ENCODE peak calls at places on chromosomes 4 and X, in eight cellular contexts. One of them, this sample, is unnamed.

GRCh38 chr4:98659741-98660507 is 1.5 kb upstream of the TSPAN5 start:
- DNase-seq in HT-29: peak; percentile 44
- DNase-seq in D341Med: no peak
- DNase-seq in stimulated activated CD8-positive, alpha-beta memory T cell treated with anti-CD3 and anti-CD28 coated beads, Interleukin-15, amount 100 ng/mL, for 24 hours: no peak
- DNase-seq in stimulated activated CD4-positive, alpha-beta T cell treated with anti-CD3 and anti-CD28 coated beads, TNF-alpha, amount 100 ng/mL, for 4 hours: no peak
- DNase-seq in sciatic nerve: no peak
- DNase-seq in MCF 10A: peak; percentile 69
- DNase-seq in NCI-H748 treated with DMSO at 0.1 percent for 48 hours: no peak
- DNase-seq in this sample: peak; percentile 79

GRCh38 chrX:82134378-82134777 is 932.5 kb downstream of the SH3BGRL start:
- DNase-seq in HT-29: no peak
- DNase-seq in D341Med: no peak
- DNase-seq in stimulated activated CD8-positive, alpha-beta memory T cell treated with anti-CD3 and anti-CD28 coated beads, Interleukin-15, amount 100 ng/mL, for 24 hours: no peak
- DNase-seq in stimulated activated CD4-positive, alpha-beta T cell treated with anti-CD3 and anti-CD28 coated beads, TNF-alpha, amount 100 ng/mL, for 4 hours: no peak
- DNase-seq in sciatic nerve: no peak
- DNase-seq in MCF 10A: no peak
- DNase-seq in NCI-H748 treated with DMSO at 0.1 percent for 48 hours: no peak
- DNase-seq in this sample: no peak

GRCh38 chrX:50430917-50431316 is 39.7 kb downstream of the DGKK start:
- DNase-seq in HT-29: no peak
- DNase-seq in D341Med: no peak
- DNase-seq in stimulated activated CD8-positive, alpha-beta memory T cell treated with anti-CD3 and anti-CD28 coated beads, Interleukin-15, amount 100 ng/mL, for 24 hours: no peak
- DNase-seq in stimulated activated CD4-positive, alpha-beta T cell treated with anti-CD3 and anti-CD28 coated beads, TNF-alpha, amount 100 ng/mL, for 4 hours: no peak
- DNase-seq in sciatic nerve: no peak
- DNase-seq in MCF 10A: peak; percentile 57
- DNase-seq in NCI-H748 treated with DMSO at 0.1 percent for 48 hours: no peak
- DNase-seq in this sample: no peak

GRCh38 chr4:123699823-123700822 is 303.5 kb downstream of the SPRY1 start:
- DNase-seq in HT-29: no peak
- DNase-seq in D341Med: no peak
- DNase-seq in stimulated activated CD8-positive, alpha-beta memory T cell treated with anti-CD3 and anti-CD28 coated beads, Interleukin-15, amount 100 ng/mL, for 24 hours: no peak
- DNase-seq in stimulated activated CD4-positive, alpha-beta T cell treated with anti-CD3 and anti-CD28 coated beads, TNF-alpha, amount 100 ng/mL, for 4 hours: no peak
- DNase-seq in sciatic nerve: no peak
- DNase-seq in MCF 10A: peak; percentile 33
- DNase-seq in NCI-H748 treated with DMSO at 0.1 percent for 48 hours: no peak
- DNase-seq in this sample: no peak

GRCh38 chr4:84814100-84814750 is 152.3 kb downstream of the WDFY3 start:
- DNase-seq in HT-29: peak; percentile 14
- DNase-seq in D341Med: no peak
- DNase-seq in stimulated activated CD8-positive, alpha-beta memory T cell treated with anti-CD3 and anti-CD28 coated beads, Interleukin-15, amount 100 ng/mL, for 24 hours: no peak
- DNase-seq in stimulated activated CD4-positive, alpha-beta T cell treated with anti-CD3 and anti-CD28 coated beads, TNF-alpha, amount 100 ng/mL, for 4 hours: no peak
- DNase-seq in sciatic nerve: no peak
- DNase-seq in MCF 10A: peak; percentile 89
- DNase-seq in NCI-H748 treated with DMSO at 0.1 percent for 48 hours: no peak
- DNase-seq in this sample: no peak

GRCh38 chr4:74531952-74532794 is 87.2 kb downstream of the AREG start:
- DNase-seq in HT-29: peak; percentile 89
- DNase-seq in D341Med: peak; percentile 48
- DNase-seq in stimulated activated CD8-positive, alpha-beta memory T cell treated with anti-CD3 and anti-CD28 coated beads, Interleukin-15, amount 100 ng/mL, for 24 hours: no peak
- DNase-seq in stimulated activated CD4-positive, alpha-beta T cell treated with anti-CD3 and anti-CD28 coated beads, TNF-alpha, amount 100 ng/mL, for 4 hours: no peak
- DNase-seq in sciatic nerve: no peak
- DNase-seq in MCF 10A: peak; percentile 91
- DNase-seq in NCI-H748 treated with DMSO at 0.1 percent for 48 hours: peak; percentile 1
- DNase-seq in this sample: no peak

GRCh38 chr4:48862661-48863060 is 31.8 kb downstream of the OCIAD1 start:
- DNase-seq in HT-29: no peak
- DNase-seq in D341Med: no peak
- DNase-seq in stimulated activated CD8-positive, alpha-beta memory T cell treated with anti-CD3 and anti-CD28 coated beads, Interleukin-15, amount 100 ng/mL, for 24 hours: no peak
- DNase-seq in stimulated activated CD4-positive, alpha-beta T cell treated with anti-CD3 and anti-CD28 coated beads, TNF-alpha, amount 100 ng/mL, for 4 hours: no peak
- DNase-seq in sciatic nerve: no peak
- DNase-seq in MCF 10A: no peak
- DNase-seq in NCI-H748 treated with DMSO at 0.1 percent for 48 hours: no peak
- DNase-seq in this sample: no peak

GRCh38 chrX:154401918-154402621 is 3.9 kb downstream of the RPL10 start:
- DNase-seq in HT-29: peak; percentile 65
- DNase-seq in D341Med: no peak
- DNase-seq in stimulated activated CD8-positive, alpha-beta memory T cell treated with anti-CD3 and anti-CD28 coated beads, Interleukin-15, amount 100 ng/mL, for 24 hours: no peak
- DNase-seq in stimulated activated CD4-positive, alpha-beta T cell treated with anti-CD3 and anti-CD28 coated beads, TNF-alpha, amount 100 ng/mL, for 4 hours: no peak
- DNase-seq in sciatic nerve: no peak
- DNase-seq in MCF 10A: no peak
- DNase-seq in NCI-H748 treated with DMSO at 0.1 percent for 48 hours: no peak
- DNase-seq in this sample: no peak

GRCh38 chrX:3763111-3763510 is 49.7 kb upstream of the PRKX start:
- DNase-seq in HT-29: no peak
- DNase-seq in D341Med: no peak
- DNase-seq in stimulated activated CD8-positive, alpha-beta memory T cell treated with anti-CD3 and anti-CD28 coated beads, Interleukin-15, amount 100 ng/mL, for 24 hours: no peak
- DNase-seq in stimulated activated CD4-positive, alpha-beta T cell treated with anti-CD3 and anti-CD28 coated beads, TNF-alpha, amount 100 ng/mL, for 4 hours: no peak
- DNase-seq in sciatic nerve: no peak
- DNase-seq in MCF 10A: no peak
- DNase-seq in NCI-H748 treated with DMSO at 0.1 percent for 48 hours: no peak
- DNase-seq in this sample: no peak

GRCh38 chr4:30720656-30721352 is 635 bp downstream of the PCDH7 start:
- DNase-seq in HT-29: no peak
- DNase-seq in D341Med: peak; percentile 43
- DNase-seq in stimulated activated CD8-positive, alpha-beta memory T cell treated with anti-CD3 and anti-CD28 coated beads, Interleukin-15, amount 100 ng/mL, for 24 hours: no peak
- DNase-seq in stimulated activated CD4-positive, alpha-beta T cell treated with anti-CD3 and anti-CD28 coated beads, TNF-alpha, amount 100 ng/mL, for 4 hours: no peak
- DNase-seq in sciatic nerve: no peak
- DNase-seq in MCF 10A: peak; percentile 64
- DNase-seq in NCI-H748 treated with DMSO at 0.1 percent for 48 hours: peak; percentile 43
- DNase-seq in this sample: no peak

GRCh38 chrX:13123857-13124345 is 79.5 kb upstream of the FAM9C start:
- DNase-seq in HT-29: no peak
- DNase-seq in D341Med: no peak
- DNase-seq in stimulated activated CD8-positive, alpha-beta memory T cell treated with anti-CD3 and anti-CD28 coated beads, Interleukin-15, amount 100 ng/mL, for 24 hours: no peak
- DNase-seq in stimulated activated CD4-positive, alpha-beta T cell treated with anti-CD3 and anti-CD28 coated beads, TNF-alpha, amount 100 ng/mL, for 4 hours: no peak
- DNase-seq in sciatic nerve: no peak
- DNase-seq in MCF 10A: no peak
- DNase-seq in NCI-H748 treated with DMSO at 0.1 percent for 48 hours: no peak
- DNase-seq in this sample: no peak

GRCh38 chrX:55484948-55485347 is 4.7 kb downstream of the USP51 start:
- DNase-seq in HT-29: no peak
- DNase-seq in D341Med: no peak
- DNase-seq in stimulated activated CD8-positive, alpha-beta memory T cell treated with anti-CD3 and anti-CD28 coated beads, Interleukin-15, amount 100 ng/mL, for 24 hours: no peak
- DNase-seq in stimulated activated CD4-positive, alpha-beta T cell treated with anti-CD3 and anti-CD28 coated beads, TNF-alpha, amount 100 ng/mL, for 4 hours: no peak
- DNase-seq in sciatic nerve: no peak
- DNase-seq in MCF 10A: no peak
- DNase-seq in NCI-H748 treated with DMSO at 0.1 percent for 48 hours: no peak
- DNase-seq in this sample: no peak

GRCh38 chr4:70603856-70604255 is 11.8 kb downstream of the AMBN start:
- DNase-seq in HT-29: no peak
- DNase-seq in D341Med: no peak
- DNase-seq in stimulated activated CD8-positive, alpha-beta memory T cell treated with anti-CD3 and anti-CD28 coated beads, Interleukin-15, amount 100 ng/mL, for 24 hours: no peak
- DNase-seq in stimulated activated CD4-positive, alpha-beta T cell treated with anti-CD3 and anti-CD28 coated beads, TNF-alpha, amount 100 ng/mL, for 4 hours: no peak
- DNase-seq in sciatic nerve: no peak
- DNase-seq in MCF 10A: peak; percentile 18
- DNase-seq in NCI-H748 treated with DMSO at 0.1 percent for 48 hours: no peak
- DNase-seq in this sample: no peak

This sample was measured in cerebellum.